ENCODE peak calls at places on chromosomes 1 and 21, in seven cellular contexts. Z, M, C, O, I, N and G are unnamed samples.

GRCh38 chr1:22876359-22877111 is 96.1 kb downstream of the LACTBL1 start:
- DNase-seq in O (no peak), I (no peak), N (no peak), C (no peak), Z (no peak), M (no peak), G (no peak)

GRCh38 chr1:118077331-118078055 is 107.5 kb downstream of the SPAG17 start:
- DNase-seq in C (no peak), M (no peak), N (no peak), Z (no peak), O (no peak), I (no peak), G (no peak)

GRCh38 chr1:216464489-216464888 is 41.2 kb upstream of the USH2A start:
- DNase-seq in M (no peak), N (no peak), C (no peak), O (no peak), I (peak), Z (no peak), G (no peak)

GRCh38 chr1:163673076-163673475 is 351.3 kb downstream of the NUF2 start:
- DNase-seq in Z (no peak), I (no peak), C (no peak), O (no peak), M (no peak), N (no peak), G (no peak)

GRCh38 chr1:156914440-156914856 is 6.0 kb upstream of the LRRC71 start:
- DNase-seq in O (no peak), C (no peak), Z (no peak), I (no peak), M (no peak), N (no peak), G (no peak)

GRCh38 chr1:41902125-41902524 is 16.6 kb downstream of the HIVEP3 start:
- DNase-seq in M (no peak), I (peak), N (no peak), C (no peak), Z (no peak), O (no peak), G (no peak)

GRCh38 chr1:113593550-113594288 is 165.6 kb downstream of the PHTF1 start:
- DNase-seq in O (no peak), I (no peak), C (no peak), Z (no peak), M (no peak), N (no peak), G (no peak)

GRCh38 chr1:212470059-212470458 is 37.3 kb downstream of the NENF start:
- DNase-seq in Z (peak), C (no peak), I (peak), M (peak), O (no peak), N (no peak), G (peak)

GRCh38 chr21:40731206-40731605 is 115.8 kb downstream of the DSCAM start:
- DNase-seq in M (no peak), C (no peak), N (no peak), Z (no peak), I (no peak), O (no peak), G (no peak)

GRCh38 chr1:162906485-162906884 is 45.5 kb upstream of the CCDC190 start:
- DNase-seq in I (no peak), M (no peak), N (no peak), C (no peak), O (no peak), Z (no peak), G (no peak)

GRCh38 chr1:36752891-36753361 is 270.2 kb upstream of the CSF3R start:
- DNase-seq in C (no peak), I (no peak), M (no peak), N (no peak), Z (no peak), O (no peak), G (peak)

GRCh38 chr1:180343931-180344406 is 113.9 kb downstream of the LHX4 start:
- DNase-seq in M (no peak), O (no peak), N (no peak), Z (no peak), I (no peak), C (no peak), G (no peak)

GRCh38 chr1:233614173-233614742 is 352 bp downstream of the KCNK1 start:
- DNase-seq in M (peak), Z (no peak), O (no peak), I (no peak), C (no peak), N (no peak), G (no peak)

GRCh38 chr1:25074326-25074725 is 144.2 kb upstream of the RUNX3 start:
- DNase-seq in I (no peak), M (no peak), C (no peak), O (no peak), N (no peak), Z (no peak), G (peak)

GRCh38 chr1:245715970-245716369 is 561.2 kb downstream of the KIF26B start:
- DNase-seq in I (peak), M (no peak), O (no peak), N (no peak), Z (no peak), C (no peak), G (no peak)

GRCh38 chr1:160438320-160438918 is 38.1 kb downstream of the VANGL2 start:
- DNase-seq in N (no peak), O (no peak), C (no peak), M (no peak), Z (no peak), I (no peak), G (no peak)